ENCODE peak calls at places on chromosome 11, in nine cellular contexts. One of them, this sample, is unnamed.

GRCh38 chr11:104841185-104841584 is 57.1 kb downstream of the CASP12 start:
- DNase-seq in colonic mucosa: no peak
- DNase-seq in RWPE1: no peak
- DNase-seq in cardiac muscle cell: no peak
- DNase-seq in right lobe of liver: no peak
- DNase-seq in body of pancreas: no peak
- DNase-seq in lower lobe of right lung: no peak
- DNase-seq in progenitor cell of endocrine pancreas: no peak
- DNase-seq in endothelial cell of umbilical vein: peak
- DNase-seq in this sample: no peak

GRCh38 chr11:58003591-58003990 is 20.1 kb upstream of the OR9Q1 start:
- DNase-seq in right lobe of liver: no peak
- DNase-seq in body of pancreas: no peak
- DNase-seq in RWPE1: no peak
- DNase-seq in cardiac muscle cell: no peak
- DNase-seq in lower lobe of right lung: no peak
- DNase-seq in colonic mucosa: no peak
- DNase-seq in endothelial cell of umbilical vein: peak
- DNase-seq in progenitor cell of endocrine pancreas: no peak
- DNase-seq in this sample: no peak

GRCh38 chr11:2555376-2555775 is 110.6 kb downstream of the KCNQ1 start:
- DNase-seq in endothelial cell of umbilical vein: no peak
- DNase-seq in right lobe of liver: no peak
- DNase-seq in RWPE1: no peak
- DNase-seq in cardiac muscle cell: no peak
- DNase-seq in colonic mucosa: no peak
- DNase-seq in body of pancreas: no peak
- DNase-seq in lower lobe of right lung: peak
- DNase-seq in progenitor cell of endocrine pancreas: no peak
- DNase-seq in this sample: no peak

GRCh38 chr11:33598426-33599069 is 102.1 kb downstream of the C11orf91 start:
- DNase-seq in RWPE1: no peak
- DNase-seq in body of pancreas: no peak
- DNase-seq in endothelial cell of umbilical vein: no peak
- DNase-seq in right lobe of liver: no peak
- DNase-seq in progenitor cell of endocrine pancreas: no peak
- DNase-seq in colonic mucosa: no peak
- DNase-seq in lower lobe of right lung: no peak
- DNase-seq in cardiac muscle cell: no peak
- DNase-seq in this sample: no peak

GRCh38 chr11:65425971-65426838 is 3.6 kb downstream of the NEAT1 start:
- DNase-seq in right lobe of liver: peak
- DNase-seq in lower lobe of right lung: no peak
- DNase-seq in colonic mucosa: no peak
- DNase-seq in progenitor cell of endocrine pancreas: no peak
- DNase-seq in RWPE1: no peak
- DNase-seq in body of pancreas: peak
- DNase-seq in cardiac muscle cell: peak
- DNase-seq in endothelial cell of umbilical vein: peak
- DNase-seq in this sample: no peak

GRCh38 chr11:1040428-1041148 is 4.1 kb upstream of the MUC6 start:
- DNase-seq in lower lobe of right lung: no peak
- DNase-seq in endothelial cell of umbilical vein: no peak
- DNase-seq in right lobe of liver: no peak
- DNase-seq in colonic mucosa: no peak
- DNase-seq in RWPE1: no peak
- DNase-seq in cardiac muscle cell: peak
- DNase-seq in body of pancreas: no peak
- DNase-seq in progenitor cell of endocrine pancreas: no peak
- DNase-seq in this sample: no peak

GRCh38 chr11:12201016-12201985 is 90.9 kb downstream of the MICAL2 start:
- DNase-seq in right lobe of liver: no peak
- DNase-seq in cardiac muscle cell: peak
- DNase-seq in endothelial cell of umbilical vein: peak
- DNase-seq in progenitor cell of endocrine pancreas: no peak
- DNase-seq in RWPE1: no peak
- DNase-seq in body of pancreas: no peak
- DNase-seq in colonic mucosa: no peak
- DNase-seq in lower lobe of right lung: no peak
- DNase-seq in this sample: no peak

GRCh38 chr11:114438303-114438702 is 964 bp upstream of the REXO2 start:
- DNase-seq in lower lobe of right lung: no peak
- DNase-seq in cardiac muscle cell: no peak
- DNase-seq in body of pancreas: no peak
- DNase-seq in colonic mucosa: no peak
- DNase-seq in progenitor cell of endocrine pancreas: no peak
- DNase-seq in right lobe of liver: no peak
- DNase-seq in RWPE1: peak
- DNase-seq in endothelial cell of umbilical vein: peak
- DNase-seq in this sample: no peak

GRCh38 chr11:2296913-2297622 is 4.7 kb downstream of the C11orf21 start:
- DNase-seq in progenitor cell of endocrine pancreas: no peak
- DNase-seq in colonic mucosa: no peak
- DNase-seq in lower lobe of right lung: no peak
- DNase-seq in cardiac muscle cell: no peak
- DNase-seq in endothelial cell of umbilical vein: no peak
- DNase-seq in body of pancreas: peak
- DNase-seq in RWPE1: no peak
- DNase-seq in right lobe of liver: peak
- DNase-seq in this sample: no peak

GRCh38 chr11:110481523-110481922 is 51.8 kb downstream of the FDX1 start:
- DNase-seq in endothelial cell of umbilical vein: no peak
- DNase-seq in RWPE1: no peak
- DNase-seq in cardiac muscle cell: no peak
- DNase-seq in body of pancreas: no peak
- DNase-seq in progenitor cell of endocrine pancreas: no peak
- DNase-seq in colonic mucosa: no peak
- DNase-seq in lower lobe of right lung: no peak
- DNase-seq in right lobe of liver: no peak
- DNase-seq in this sample: no peak

GRCh38 chr11:104094576-104094975 is 58.1 kb downstream of the DDI1 start:
- DNase-seq in body of pancreas: no peak
- DNase-seq in cardiac muscle cell: no peak
- DNase-seq in lower lobe of right lung: no peak
- DNase-seq in RWPE1: no peak
- DNase-seq in progenitor cell of endocrine pancreas: no peak
- DNase-seq in right lobe of liver: no peak
- DNase-seq in colonic mucosa: no peak
- DNase-seq in endothelial cell of umbilical vein: no peak
- DNase-seq in this sample: no peak

GRCh38 chr11:111733009-111733408 is 33.2 kb downstream of the PPP2R1B start:
- DNase-seq in colonic mucosa: no peak
- DNase-seq in progenitor cell of endocrine pancreas: no peak
- DNase-seq in cardiac muscle cell: peak
- DNase-seq in right lobe of liver: peak
- DNase-seq in endothelial cell of umbilical vein: peak
- DNase-seq in lower lobe of right lung: no peak
- DNase-seq in RWPE1: no peak
- DNase-seq in body of pancreas: no peak
- DNase-seq in this sample: no peak

GRCh38 chr11:125939081-125939521 is 6.7 kb upstream of the VSIG10L2 start:
- DNase-seq in lower lobe of right lung: no peak
- DNase-seq in cardiac muscle cell: peak
- DNase-seq in colonic mucosa: no peak
- DNase-seq in RWPE1: no peak
- DNase-seq in progenitor cell of endocrine pancreas: no peak
- DNase-seq in body of pancreas: no peak
- DNase-seq in right lobe of liver: no peak
- DNase-seq in endothelial cell of umbilical vein: no peak
- DNase-seq in this sample: no peak

GRCh38 chr11:125941606-125942275 is 4.1 kb upstream of the VSIG10L2 start:
- DNase-seq in RWPE1: peak
- DNase-seq in lower lobe of right lung: peak
- DNase-seq in cardiac muscle cell: peak
- DNase-seq in body of pancreas: peak
- DNase-seq in right lobe of liver: peak
- DNase-seq in endothelial cell of umbilical vein: peak
- DNase-seq in progenitor cell of endocrine pancreas: peak
- DNase-seq in colonic mucosa: peak
- DNase-seq in this sample: no peak

GRCh38 chr11:125941241-125941605 is 4.6 kb upstream of the VSIG10L2 start:
- DNase-seq in lower lobe of right lung: no peak
- DNase-seq in colonic mucosa: no peak
- DNase-seq in progenitor cell of endocrine pancreas: no peak
- DNase-seq in cardiac muscle cell: no peak
- DNase-seq in right lobe of liver: no peak
- DNase-seq in endothelial cell of umbilical vein: no peak
- DNase-seq in body of pancreas: no peak
- DNase-seq in RWPE1: no peak
- DNase-seq in this sample: no peak

GRCh38 chr11:125938418-125938817 is 7.4 kb upstream of the VSIG10L2 start:
- DNase-seq in cardiac muscle cell: no peak
- DNase-seq in lower lobe of right lung: no peak
- DNase-seq in colonic mucosa: no peak
- DNase-seq in endothelial cell of umbilical vein: no peak
- DNase-seq in RWPE1: no peak
- DNase-seq in progenitor cell of endocrine pancreas: no peak
- DNase-seq in body of pancreas: no peak
- DNase-seq in right lobe of liver: no peak
- DNase-seq in this sample: no peak

GRCh38 chr11:125940145-125940544 is 5.7 kb upstream of the VSIG10L2 start:
- DNase-seq in RWPE1: no peak
- DNase-seq in lower lobe of right lung: no peak
- DNase-seq in cardiac muscle cell: no peak
- DNase-seq in endothelial cell of umbilical vein: no peak
- DNase-seq in right lobe of liver: no peak
- DNase-seq in progenitor cell of endocrine pancreas: no peak
- DNase-seq in colonic mucosa: no peak
- DNase-seq in body of pancreas: no peak
- DNase-seq in this sample: no peak
- TF ChIP-seq CTCF in RWPE1: no peak
- TF ChIP-seq CTCF in lower lobe of right lung: no peak
- TF ChIP-seq CTCF in cardiac muscle cell: no peak
- TF ChIP-seq CTCF in endothelial cell of umbilical vein: no peak
- TF ChIP-seq CTCF in right lobe of liver: no peak
- TF ChIP-seq CTCF in progenitor cell of endocrine pancreas: no peak
- TF ChIP-seq CTCF in colonic mucosa: no peak
- TF ChIP-seq CTCF in body of pancreas: no peak
- TF ChIP-seq CTCF in this sample: no peak

DNA sequence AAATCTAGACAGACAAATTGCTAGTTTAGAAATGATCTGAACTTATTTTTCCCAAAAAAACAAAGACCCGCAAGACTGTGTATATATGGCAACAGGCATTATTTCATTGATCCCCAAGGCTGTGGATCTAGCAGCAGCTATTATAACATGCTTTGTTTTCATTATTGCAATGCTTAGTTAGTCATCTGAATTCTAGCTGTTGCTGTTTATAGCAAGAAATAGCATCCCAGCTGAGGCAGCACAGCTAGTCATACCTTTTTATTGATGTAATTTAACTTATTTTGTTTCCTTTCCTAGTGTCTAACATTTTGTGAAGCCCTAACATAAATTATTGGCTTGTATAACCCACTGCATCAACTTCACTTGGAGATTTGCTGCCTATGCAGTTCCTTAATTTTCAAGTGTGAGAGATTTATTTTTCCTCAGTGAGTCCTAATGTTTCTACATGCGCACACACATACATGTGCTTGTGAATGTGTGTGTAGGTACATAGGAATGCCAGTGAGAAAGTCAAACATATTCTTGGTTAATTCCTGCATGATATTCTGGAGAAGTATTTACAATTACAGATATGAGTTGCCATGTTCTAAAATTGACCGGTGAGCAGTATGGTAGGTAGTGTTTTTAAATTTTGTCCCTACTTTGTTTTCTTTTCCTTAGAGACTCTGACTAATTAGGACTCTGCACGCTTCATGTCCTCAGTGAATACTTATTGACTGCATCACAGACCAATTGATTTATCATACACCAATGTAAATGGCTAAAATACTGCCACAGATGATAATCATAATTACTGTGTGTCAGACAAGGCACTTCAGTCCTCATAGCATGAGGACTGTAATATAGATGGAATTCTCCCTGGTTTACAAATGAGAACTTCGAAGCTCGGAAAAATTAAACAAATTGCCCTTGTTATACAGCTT is 119.3 kb downstream of the WNT11 start:
- DNase-seq in progenitor cell of endocrine pancreas: no peak
- DNase-seq in right lobe of liver: no peak
- DNase-seq in colonic mucosa: no peak
- DNase-seq in lower lobe of right lung: no peak
- DNase-seq in cardiac muscle cell: no peak
- DNase-seq in body of pancreas: no peak
- DNase-seq in RWPE1: no peak
- DNase-seq in endothelial cell of umbilical vein: no peak
- DNase-seq in this sample: no peak
- TF ChIP-seq CTCF in progenitor cell of endocrine pancreas: no peak
- TF ChIP-seq CTCF in right lobe of liver: no peak
- TF ChIP-seq CTCF in colonic mucosa: no peak
- TF ChIP-seq CTCF in lower lobe of right lung: no peak
- TF ChIP-seq CTCF in cardiac muscle cell: no peak
- TF ChIP-seq CTCF in body of pancreas: no peak
- TF ChIP-seq CTCF in RWPE1: no peak
- TF ChIP-seq CTCF in endothelial cell of umbilical vein: no peak
- TF ChIP-seq CTCF in this sample: no peak

DNA sequence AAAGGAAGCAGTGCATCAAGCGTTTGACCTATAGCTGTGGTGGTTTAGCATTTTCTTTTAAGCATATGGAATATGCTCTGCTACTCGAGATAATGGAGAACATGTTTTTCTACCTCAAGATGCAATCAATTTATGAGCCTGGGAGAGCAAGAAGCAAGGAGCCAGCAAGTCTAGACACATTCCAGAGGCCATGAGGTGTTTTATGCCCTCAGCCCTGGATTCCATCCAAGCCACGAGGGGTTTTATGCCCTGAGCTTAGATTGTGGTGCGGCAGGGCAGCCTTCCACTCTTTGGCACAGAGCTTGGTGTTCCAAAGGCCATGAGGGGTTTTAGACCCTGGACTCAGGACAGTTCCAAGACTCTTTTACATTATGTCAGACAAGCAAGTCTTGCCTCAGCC is 11.7 kb upstream of the DNAJB13 start:
- DNase-seq in colonic mucosa: no peak
- DNase-seq in lower lobe of right lung: no peak
- DNase-seq in progenitor cell of endocrine pancreas: no peak
- DNase-seq in body of pancreas: no peak
- DNase-seq in right lobe of liver: no peak
- DNase-seq in cardiac muscle cell: no peak
- DNase-seq in endothelial cell of umbilical vein: no peak
- DNase-seq in RWPE1: no peak
- DNase-seq in this sample: no peak
- TF ChIP-seq CTCF in colonic mucosa: no peak
- TF ChIP-seq CTCF in lower lobe of right lung: no peak
- TF ChIP-seq CTCF in progenitor cell of endocrine pancreas: no peak
- TF ChIP-seq CTCF in body of pancreas: no peak
- TF ChIP-seq CTCF in right lobe of liver: no peak
- TF ChIP-seq CTCF in cardiac muscle cell: no peak
- TF ChIP-seq CTCF in endothelial cell of umbilical vein: no peak
- TF ChIP-seq CTCF in RWPE1: no peak
- TF ChIP-seq CTCF in this sample: no peak

GRCh38 chr11:62664405-62665074 is 470 bp downstream of the C11orf98 start:
- DNase-seq in lower lobe of right lung: peak
- DNase-seq in colonic mucosa: peak
- DNase-seq in progenitor cell of endocrine pancreas: no peak
- DNase-seq in cardiac muscle cell: peak
- DNase-seq in body of pancreas: peak
- DNase-seq in RWPE1: peak
- DNase-seq in right lobe of liver: no peak
- DNase-seq in endothelial cell of umbilical vein: no peak
- DNase-seq in this sample: no peak
- TF ChIP-seq CTCF in lower lobe of right lung: no peak
- TF ChIP-seq CTCF in colonic mucosa: no peak
- TF ChIP-seq CTCF in progenitor cell of endocrine pancreas: no peak
- TF ChIP-seq CTCF in cardiac muscle cell: no peak
- TF ChIP-seq CTCF in body of pancreas: no peak
- TF ChIP-seq CTCF in RWPE1: no peak
- TF ChIP-seq CTCF in right lobe of liver: no peak
- TF ChIP-seq CTCF in endothelial cell of umbilical vein: no peak
- TF ChIP-seq CTCF in this sample: no peak